ENCODE peak calls at places on chromosomes 16 and 17, in eight cellular contexts. D is PC-9, Y is OCI-LY7, X is GM23338, U is IMR-90, W is GM12878, N is endothelial cell of umbilical vein, M is fibroblast of lung. H is an unnamed sample.

GRCh38 chr17:36460265-36460937 is 26.1 kb upstream of the ZNHIT3 start:
- DNase-seq in D (no peak), Y (no peak), X (no peak), U (no peak), W (no peak), N (no peak), M (no peak), H (no peak)

GRCh38 chr16:85350973-85351372 is 238.7 kb upstream of the CIBAR2 start:
- DNase-seq in D (peak), Y (no peak), X (no peak), U (peak), W (no peak), N (peak), M (peak), H (peak)

GRCh38 chr17:34242553-34242952 is 12.5 kb upstream of the CCL2 start:
- DNase-seq in D (no peak), Y (peak), X (no peak), U (no peak), W (peak), N (no peak), M (no peak), H (no peak)

GRCh38 chr17:50219345-50219744 is 17.9 kb upstream of the COL1A1 start:
- DNase-seq in D (peak), Y (no peak), X (no peak), U (peak), W (no peak), N (no peak), M (peak), H (peak)

GRCh38 chr17:12765544-12765943 is 23.8 kb upstream of the ARHGAP44 start:
- DNase-seq in D (no peak), Y (no peak), X (no peak), U (peak), W (no peak), N (no peak), M (peak), H (peak)

GRCh38 chr16:2482181-2483107 is 7.5 kb downstream of the TBC1D24 start:
- DNase-seq in D (no peak), Y (no peak), X (no peak), U (peak), W (no peak), N (no peak), M (peak), H (no peak)

GRCh38 chr17:59754547-59754946 is 47.1 kb downstream of the VMP1 start:
- DNase-seq in D (peak), Y (no peak), X (no peak), U (peak), W (no peak), N (peak), M (peak), H (peak)

GRCh38 chr16:12178251-12178990 is 201.9 kb downstream of the SNX29 start:
- DNase-seq in D (no peak), Y (no peak), X (no peak), U (peak), W (no peak), N (no peak), M (peak), H (no peak)

GRCh38 chr16:69921125-69921524 is 30.0 kb upstream of the CLEC18A start:
- DNase-seq in D (no peak), Y (no peak), X (no peak), U (peak), W (no peak), N (no peak), M (peak), H (no peak)

GRCh38 chr16:82699711-82700495 is 73.1 kb downstream of the CDH13 start:
- DNase-seq in D (no peak), Y (no peak), X (no peak), U (peak), W (no peak), N (peak), M (peak), H (no peak)

GRCh38 chr16:67936124-67936875 is at the start of gene PSMB10:
- DNase-seq in D (no peak), Y (peak), X (peak), U (peak), W (no peak), N (peak), M (peak), H (peak)

GRCh38 chr16:27402964-27403600 is 1.1 kb downstream of the IL21R start:
- DNase-seq in D (no peak), Y (peak), X (no peak), U (no peak), W (no peak), N (no peak), M (no peak), H (no peak)

GRCh38 chr16:55552621-55553020 is 13.9 kb upstream of the CAPNS2 start:
- DNase-seq in D (peak), Y (no peak), X (no peak), U (peak), W (no peak), N (peak), M (peak), H (peak)

GRCh38 chr17:70168979-70169706 is at the start of gene KCNJ2:
- DNase-seq in D (no peak), Y (peak), X (peak), U (peak), W (no peak), N (peak), M (peak), H (peak)

GRCh38 chr17:67514998-67515397 is 137.9 kb downstream of the PITPNC1 start:
- DNase-seq in D (no peak), Y (no peak), X (peak), U (no peak), W (no peak), N (no peak), M (no peak), H (no peak)

DNA sequence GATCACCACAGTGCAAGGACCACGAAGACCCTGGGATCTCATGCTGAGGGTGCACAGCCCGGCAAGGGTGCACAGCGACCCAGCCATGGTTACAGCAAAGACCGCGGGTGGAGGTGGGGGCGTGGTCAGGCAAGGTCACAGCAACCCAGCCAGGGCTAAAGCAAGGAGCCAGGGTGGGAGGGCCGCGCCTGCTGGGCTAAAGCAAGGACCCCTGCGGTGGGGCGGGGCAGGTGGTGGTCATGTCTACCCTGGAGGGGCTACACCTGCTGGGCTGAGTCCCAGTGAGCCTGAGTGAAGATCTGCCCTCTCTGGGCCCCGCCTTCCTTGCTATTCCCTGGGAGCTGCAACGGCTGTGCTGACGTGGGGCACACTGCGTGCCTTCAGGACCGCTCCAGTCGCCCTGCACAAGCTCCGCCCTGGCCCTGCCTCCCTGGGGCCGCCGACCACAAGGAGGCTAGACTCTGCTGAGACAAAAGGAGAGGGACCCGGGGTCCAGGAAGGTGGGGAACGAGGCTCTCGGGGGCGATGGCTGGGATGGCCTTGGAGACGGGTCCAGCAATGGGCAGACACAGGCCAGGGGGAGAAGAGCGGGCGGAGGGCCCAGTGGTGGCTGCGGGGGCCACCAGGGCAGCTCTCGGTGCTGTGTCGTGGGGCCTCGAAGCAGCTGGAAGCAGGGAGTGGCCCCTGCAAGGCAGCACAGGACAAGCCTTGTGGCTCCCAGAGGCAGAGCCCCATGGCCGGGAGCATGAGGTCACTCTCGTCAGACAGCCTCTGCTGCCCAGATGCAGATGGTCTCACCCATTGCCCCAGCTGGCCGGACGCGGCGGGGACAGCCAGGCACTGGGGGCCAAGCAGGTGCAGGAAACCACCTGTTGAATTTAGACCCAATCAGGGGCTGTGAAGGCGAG is 52.8 kb downstream of the CBFA2T3 start:
- DNase-seq in D (no peak), Y (no peak), X (peak), U (no peak), W (no peak), N (no peak), M (no peak), H (no peak)
- TF ChIP-seq CTCF in D (no peak), Y (no peak), X (no peak), U (no peak), W (no peak), N (no peak), M (no peak), H (no peak)

DNA sequence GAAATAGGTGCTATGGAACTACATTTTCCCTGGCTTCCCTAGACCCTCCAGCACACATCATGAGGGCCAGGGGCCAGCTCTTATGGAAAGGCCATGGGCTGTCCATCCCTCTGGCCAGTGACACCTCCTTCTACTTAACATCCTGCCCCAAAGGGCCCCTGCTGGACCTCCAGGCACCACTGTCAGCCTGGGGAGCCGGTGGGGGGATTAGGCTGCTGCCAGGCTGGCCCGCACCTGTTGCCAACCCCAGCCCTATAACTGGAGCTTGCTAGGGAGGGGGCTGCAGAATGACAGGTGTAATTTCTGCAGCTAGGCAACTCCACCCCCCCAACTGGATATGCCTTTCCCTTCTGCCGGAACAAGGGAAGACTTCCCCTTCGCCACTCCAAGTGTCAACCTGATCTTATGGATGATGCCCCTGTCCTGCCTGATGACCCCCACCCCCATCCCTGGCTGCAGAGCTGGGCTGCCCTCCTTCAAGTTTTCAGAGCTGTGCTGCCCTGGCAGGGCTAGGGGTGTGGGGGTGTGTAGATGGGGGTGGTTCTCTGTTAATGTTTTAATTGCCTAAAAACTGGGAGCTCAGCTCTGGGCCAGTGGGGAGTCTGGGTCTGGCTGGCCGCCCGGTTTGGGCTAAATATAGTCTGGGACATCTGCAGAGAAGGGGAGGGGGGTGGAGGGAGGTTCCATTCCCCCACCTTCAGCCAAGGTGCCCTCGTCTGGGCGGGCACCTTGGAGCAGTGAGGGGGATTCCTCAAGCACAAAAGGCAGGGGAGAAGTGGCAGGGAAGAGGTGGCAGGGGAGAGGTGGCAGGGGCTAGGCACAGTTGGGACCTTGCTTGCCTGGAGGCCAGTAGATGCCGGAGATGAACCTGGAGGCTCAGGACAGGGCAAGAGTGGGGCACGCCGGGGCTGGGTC is 12.8 kb downstream of the RARA start:
- DNase-seq in D (no peak), Y (no peak), X (no peak), U (no peak), W (no peak), N (no peak), M (no peak), H (no peak)
- H3K4me3 ChIP-seq in D (peak), Y (peak), X (no peak), U (peak), W (peak), N (no peak), M (peak), H (no peak)

GRCh38 chr16:14302399-14303181 is 231.5 kb downstream of the MRTFB start:
- DNase-seq in D (no peak), Y (peak), X (peak), U (no peak), W (no peak), N (peak), M (peak), H (peak)
- H2AFZ ChIP-seq in D (peak), Y (peak), X (peak), U (peak), W (no peak), N (peak), M (no peak), H (peak)

DNA sequence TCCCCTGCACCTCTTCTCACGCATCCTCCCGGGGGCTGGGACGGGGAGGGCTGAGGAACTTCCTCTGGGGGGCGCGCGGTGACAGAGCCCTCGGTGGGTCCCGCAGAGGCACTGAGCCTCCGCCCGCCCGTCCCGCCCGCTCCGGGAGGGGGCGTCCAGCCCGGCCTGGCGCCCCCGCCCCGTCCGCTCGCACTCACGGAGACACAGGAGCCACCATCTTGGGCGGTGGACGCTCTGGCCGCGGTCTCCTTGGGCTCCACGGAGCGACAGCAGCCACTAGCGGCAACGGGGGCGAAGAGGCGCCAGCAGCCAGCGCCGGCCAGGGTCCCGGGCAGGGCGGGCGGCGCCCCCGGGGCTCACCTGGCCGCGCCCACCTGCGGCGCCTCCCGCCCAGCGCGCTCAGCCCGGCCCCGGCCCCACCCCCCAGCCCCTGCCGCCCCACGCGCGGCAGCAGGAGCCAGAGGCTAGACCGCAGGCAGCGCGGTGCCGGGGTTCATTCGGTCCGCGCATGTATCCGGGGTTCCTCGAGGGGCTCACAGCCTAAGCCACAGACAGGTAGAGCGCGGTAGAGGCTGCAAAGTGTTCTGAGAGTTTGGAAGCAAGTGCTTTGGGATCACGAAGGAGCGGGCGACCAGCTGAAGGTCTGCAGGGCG is at the start of gene C17orf113:
- DNase-seq in D (peak), Y (no peak), X (peak), U (no peak), W (no peak), N (peak), M (peak), H (peak)
- TF ChIP-seq CTCF in D (no peak), Y (peak), X (peak), U (peak), W (peak), N (peak), M (peak), H (peak)

GRCh38 chr16:16184594-16184993 is 38.7 kb downstream of the ABCC6 start:
- DNase-seq in D (no peak), Y (no peak), X (no peak), U (no peak), W (no peak), N (no peak), M (no peak), H (no peak)
- H3K4me3 ChIP-seq in D (no peak), Y (no peak), X (no peak), U (no peak), W (no peak), N (no peak), M (no peak), H (no peak)

GRCh38 chr17:45131294-45131615 is 1.1 kb downstream of the PLCD3 start:
- DNase-seq in D (no peak), Y (no peak), X (no peak), U (no peak), W (no peak), N (no peak), M (no peak), H (no peak)
- H2AFZ ChIP-seq in D (no peak), Y (no peak), X (no peak), U (peak), W (no peak), N (no peak), M (no peak), H (no peak)

GRCh38 chr16:89798832-89799370 is 17.5 kb downstream of the FANCA start:
- DNase-seq in D (no peak), Y (no peak), X (no peak), U (no peak), W (no peak), N (peak), M (no peak), H (no peak)
- TF ChIP-seq CTCF in D (no peak), Y (no peak), X (no peak), U (no peak), W (no peak), N (no peak), M (no peak), H (no peak)

GRCh38 chr16:3987231-3987630 is 106.7 kb upstream of the CREBBP start:
- DNase-seq in D (no peak), Y (no peak), X (no peak), U (no peak), W (no peak), N (no peak), M (no peak), H (no peak)

GRCh38 chr16:3986235-3986544 is 105.7 kb upstream of the CREBBP start:
- DNase-seq in D (no peak), Y (no peak), X (no peak), U (no peak), W (no peak), N (no peak), M (no peak), H (no peak)

GRCh38 chr16:3983081-3983520 is 102.6 kb upstream of the CREBBP start:
- DNase-seq in D (peak), Y (no peak), X (peak), U (peak), W (no peak), N (peak), M (peak), H (peak)

GRCh38 chr16:3982216-3982615 is 101.7 kb upstream of the CREBBP start:
- DNase-seq in D (no peak), Y (no peak), X (no peak), U (no peak), W (no peak), N (no peak), M (no peak), H (no peak)

GRCh38 chr16:3984111-3985060 is 103.9 kb upstream of the CREBBP start:
- DNase-seq in D (no peak), Y (no peak), X (no peak), U (no peak), W (no peak), N (no peak), M (no peak), H (no peak)
- H3K4me3 ChIP-seq in D (no peak), Y (no peak), X (no peak), U (no peak), W (no peak), N (no peak), M (no peak), H (no peak)

DNA sequence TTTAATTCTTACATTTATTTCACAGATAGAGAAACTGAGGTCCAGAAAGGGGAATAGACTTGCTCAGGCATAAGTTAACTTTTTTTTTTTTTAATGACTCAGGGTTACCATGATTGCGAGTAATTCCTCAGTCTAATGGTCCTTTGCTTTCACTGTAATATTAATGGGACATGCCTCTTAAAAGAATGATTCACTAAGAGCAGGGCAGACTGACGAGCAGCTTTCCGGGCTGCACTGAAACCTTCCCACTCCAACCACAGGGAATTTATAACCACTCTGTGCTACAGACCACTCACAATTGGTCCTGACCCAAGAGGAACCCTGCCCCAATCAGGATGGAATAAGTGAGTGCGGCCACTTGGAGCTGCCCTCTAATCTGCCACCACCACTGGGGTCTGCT is 5.7 kb downstream of the HOXB2 start:
- DNase-seq in D (no peak), Y (no peak), X (no peak), U (peak), W (no peak), N (no peak), M (peak), H (no peak)
- H2AFZ ChIP-seq in D (no peak), Y (no peak), X (no peak), U (peak), W (no peak), N (no peak), M (no peak), H (no peak)

H was measured in hepatocyte.